ENCODE peak calls at places on chromosome 18, in nine cellular contexts. One of them, this sample, is unnamed. For H4K20me1, the result is how much of the 10 kb centered on the place peaks cover.

GRCh38 chr18:54702687-54703086 is 111.6 kb downstream of the DYNAP start:
- DNase-seq in fibroblast of lung: no peak
- DNase-seq in neural progenitor cell: no peak
- DNase-seq in HCT116: no peak
- DNase-seq in Karpas-422: no peak
- DNase-seq in mammary epithelial cell: no peak
- DNase-seq in K562: no peak
- DNase-seq in DND-41: no peak
- DNase-seq in H9: no peak
- DNase-seq in this sample: no peak

GRCh38 chr18:21109936-21110666 is 1.5 kb downstream of the ROCK1 start:
- DNase-seq in fibroblast of lung: no peak
- DNase-seq in neural progenitor cell: no peak
- DNase-seq in HCT116: no peak
- DNase-seq in Karpas-422: peak
- DNase-seq in mammary epithelial cell: no peak
- DNase-seq in K562: no peak
- DNase-seq in DND-41: no peak
- DNase-seq in H9: no peak
- DNase-seq in this sample: peak

GRCh38 chr18:79647307-79647706 is 32.3 kb upstream of the CTDP1 start:
- DNase-seq in fibroblast of lung: no peak
- DNase-seq in neural progenitor cell: no peak
- DNase-seq in HCT116: no peak
- DNase-seq in Karpas-422: no peak
- DNase-seq in mammary epithelial cell: no peak
- DNase-seq in K562: no peak
- DNase-seq in DND-41: no peak
- DNase-seq in H9: no peak
- DNase-seq in this sample: no peak

GRCh38 chr18:79583426-79583825 is 96.2 kb upstream of the CTDP1 start:
- DNase-seq in fibroblast of lung: no peak
- DNase-seq in neural progenitor cell: no peak
- DNase-seq in HCT116: no peak
- DNase-seq in Karpas-422: no peak
- DNase-seq in mammary epithelial cell: no peak
- DNase-seq in K562: no peak
- DNase-seq in DND-41: no peak
- DNase-seq in H9: no peak
- DNase-seq in this sample: no peak

GRCh38 chr18:61606759-61607158 is 273.5 kb downstream of the CDH20 start:
- DNase-seq in fibroblast of lung: peak
- DNase-seq in neural progenitor cell: peak
- DNase-seq in HCT116: peak
- DNase-seq in Karpas-422: no peak
- DNase-seq in mammary epithelial cell: peak
- DNase-seq in K562: peak
- DNase-seq in DND-41: no peak
- DNase-seq in H9: peak
- DNase-seq in this sample: peak

GRCh38 chr18:55694291-55694690 is 106.3 kb upstream of the TCF4 start:
- DNase-seq in fibroblast of lung: no peak
- DNase-seq in neural progenitor cell: no peak
- DNase-seq in HCT116: no peak
- DNase-seq in Karpas-422: no peak
- DNase-seq in mammary epithelial cell: peak
- DNase-seq in K562: no peak
- DNase-seq in DND-41: no peak
- DNase-seq in H9: no peak
- DNase-seq in this sample: peak

GRCh38 chr18:43276471-43276870 is 819 bp downstream of the SYT4 start:
- DNase-seq in fibroblast of lung: no peak
- DNase-seq in neural progenitor cell: no peak
- DNase-seq in HCT116: no peak
- DNase-seq in Karpas-422: no peak
- DNase-seq in mammary epithelial cell: no peak
- DNase-seq in K562: no peak
- DNase-seq in DND-41: no peak
- DNase-seq in H9: no peak
- DNase-seq in this sample: no peak

GRCh38 chr18:31099490-31100230 is 2.6 kb downstream of the DSC2 start:
- DNase-seq in fibroblast of lung: no peak
- DNase-seq in neural progenitor cell: no peak
- DNase-seq in HCT116: no peak
- DNase-seq in Karpas-422: no peak
- DNase-seq in mammary epithelial cell: peak
- DNase-seq in K562: no peak
- DNase-seq in DND-41: no peak
- DNase-seq in H9: no peak
- DNase-seq in this sample: peak

GRCh38 chr18:48705043-48705442 is 166.2 kb downstream of the CTIF start:
- DNase-seq in fibroblast of lung: no peak
- DNase-seq in neural progenitor cell: no peak
- DNase-seq in HCT116: no peak
- DNase-seq in Karpas-422: no peak
- DNase-seq in mammary epithelial cell: no peak
- DNase-seq in K562: no peak
- DNase-seq in DND-41: no peak
- DNase-seq in H9: no peak
- DNase-seq in this sample: no peak

GRCh38 chr18:48702346-48703032 is 163.7 kb downstream of the CTIF start:
- DNase-seq in fibroblast of lung: no peak
- DNase-seq in neural progenitor cell: no peak
- DNase-seq in HCT116: no peak
- DNase-seq in Karpas-422: no peak
- DNase-seq in mammary epithelial cell: no peak
- DNase-seq in K562: no peak
- DNase-seq in DND-41: no peak
- DNase-seq in H9: no peak
- DNase-seq in this sample: no peak

GRCh38 chr18:48703418-48703817 is 164.6 kb downstream of the CTIF start:
- DNase-seq in fibroblast of lung: no peak
- DNase-seq in neural progenitor cell: no peak
- DNase-seq in HCT116: no peak
- DNase-seq in Karpas-422: no peak
- DNase-seq in mammary epithelial cell: no peak
- DNase-seq in K562: no peak
- DNase-seq in DND-41: no peak
- DNase-seq in H9: no peak
- DNase-seq in this sample: no peak

GRCh38 chr18:48705531-48705930 is 166.7 kb downstream of the CTIF start:
- DNase-seq in fibroblast of lung: no peak
- DNase-seq in neural progenitor cell: no peak
- DNase-seq in HCT116: no peak
- DNase-seq in Karpas-422: no peak
- DNase-seq in mammary epithelial cell: no peak
- DNase-seq in K562: no peak
- DNase-seq in DND-41: no peak
- DNase-seq in H9: no peak
- DNase-seq in this sample: no peak

GRCh38 chr18:48703033-48703386 is 164.2 kb downstream of the CTIF start:
- DNase-seq in fibroblast of lung: no peak
- DNase-seq in neural progenitor cell: no peak
- DNase-seq in HCT116: no peak
- DNase-seq in Karpas-422: no peak
- DNase-seq in mammary epithelial cell: no peak
- DNase-seq in K562: no peak
- DNase-seq in DND-41: no peak
- DNase-seq in H9: no peak
- DNase-seq in this sample: no peak
- H4K20me1 ChIP-seq in fibroblast of lung: under half
- H4K20me1 ChIP-seq in neural progenitor cell: under half
- H4K20me1 ChIP-seq in HCT116: under half
- H4K20me1 ChIP-seq in Karpas-422: under half
- H4K20me1 ChIP-seq in mammary epithelial cell: under half
- H4K20me1 ChIP-seq in K562: under half
- H4K20me1 ChIP-seq in DND-41: under half
- H4K20me1 ChIP-seq in H9: under half
- H4K20me1 ChIP-seq in this sample: under half

GRCh38 chr18:58443671-58444070 is 185.2 kb downstream of the ALPK2 start:
- DNase-seq in fibroblast of lung: no peak
- DNase-seq in neural progenitor cell: peak
- DNase-seq in HCT116: no peak
- DNase-seq in Karpas-422: no peak
- DNase-seq in mammary epithelial cell: no peak
- DNase-seq in K562: no peak
- DNase-seq in DND-41: no peak
- DNase-seq in H9: no peak
- DNase-seq in this sample: no peak

GRCh38 chr18:58438984-58439311 is 189.9 kb downstream of the ALPK2 start:
- DNase-seq in fibroblast of lung: no peak
- DNase-seq in neural progenitor cell: no peak
- DNase-seq in HCT116: no peak
- DNase-seq in Karpas-422: no peak
- DNase-seq in mammary epithelial cell: no peak
- DNase-seq in K562: no peak
- DNase-seq in DND-41: peak
- DNase-seq in H9: no peak
- DNase-seq in this sample: no peak

DNA sequence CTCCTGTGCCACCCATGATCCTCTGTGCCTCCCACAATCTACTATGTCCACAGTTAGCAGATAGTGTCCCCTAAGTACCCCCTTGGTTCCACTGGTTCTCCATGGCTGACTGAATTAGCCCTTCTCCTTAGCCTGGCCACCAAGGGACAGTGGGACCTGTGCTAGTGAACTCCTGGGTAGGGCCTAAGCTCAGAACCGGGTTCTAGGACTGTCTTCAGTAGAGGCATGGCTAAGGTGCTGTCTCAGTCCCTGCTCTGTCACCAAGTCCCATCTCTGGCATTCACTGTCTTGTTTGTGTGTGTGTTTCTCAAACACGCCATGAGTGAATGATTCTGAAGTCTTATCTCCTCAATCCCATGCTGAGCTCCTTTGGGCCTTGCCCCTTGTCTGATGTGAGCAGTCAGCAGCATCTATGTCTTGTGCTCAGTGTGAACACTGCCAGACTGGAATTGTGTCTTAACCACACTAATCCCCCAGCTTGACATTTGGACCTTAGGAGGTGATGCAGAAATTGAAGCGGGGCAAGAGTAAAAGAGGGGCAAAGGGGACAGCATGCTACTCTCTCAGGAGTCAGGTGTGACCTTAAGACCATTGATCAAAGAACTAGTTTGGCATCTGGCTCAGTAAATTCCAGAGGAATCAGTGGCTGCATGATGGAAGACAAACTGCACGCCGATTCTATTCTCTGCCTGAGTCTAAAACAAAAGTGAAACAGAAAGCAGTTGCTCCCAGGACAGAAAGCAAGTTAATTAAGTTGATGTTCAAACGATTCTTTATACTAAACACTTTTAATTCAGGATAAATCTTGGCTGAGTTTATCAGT is 190.5 kb downstream of the ALPK2 start:
- DNase-seq in fibroblast of lung: peak
- DNase-seq in neural progenitor cell: peak
- DNase-seq in HCT116: no peak
- DNase-seq in Karpas-422: no peak
- DNase-seq in mammary epithelial cell: peak
- DNase-seq in K562: no peak
- DNase-seq in DND-41: peak
- DNase-seq in H9: no peak
- DNase-seq in this sample: no peak
- H3K4me2 ChIP-seq in fibroblast of lung: peak
- H3K4me2 ChIP-seq in neural progenitor cell: no peak
- H3K4me2 ChIP-seq in HCT116: no peak
- H3K4me2 ChIP-seq in Karpas-422: no peak
- H3K4me2 ChIP-seq in mammary epithelial cell: peak
- H3K4me2 ChIP-seq in K562: no peak
- H3K4me2 ChIP-seq in DND-41: peak
- H3K4me2 ChIP-seq in H9: no peak
- H3K4me2 ChIP-seq in this sample: no peak

GRCh38 chr18:76404345-76404831 is 90.7 kb downstream of the ZNF516 start:
- DNase-seq in fibroblast of lung: no peak
- DNase-seq in neural progenitor cell: no peak
- DNase-seq in HCT116: no peak
- DNase-seq in Karpas-422: no peak
- DNase-seq in mammary epithelial cell: no peak
- DNase-seq in K562: no peak
- DNase-seq in DND-41: no peak
- DNase-seq in H9: no peak
- DNase-seq in this sample: no peak

GRCh38 chr18:76405280-76405679 is 89.8 kb downstream of the ZNF516 start:
- DNase-seq in fibroblast of lung: no peak
- DNase-seq in neural progenitor cell: no peak
- DNase-seq in HCT116: no peak
- DNase-seq in Karpas-422: no peak
- DNase-seq in mammary epithelial cell: no peak
- DNase-seq in K562: no peak
- DNase-seq in DND-41: no peak
- DNase-seq in H9: peak
- DNase-seq in this sample: no peak

GRCh38 chr18:76399613-76400391 is 95.2 kb downstream of the ZNF516 start:
- DNase-seq in fibroblast of lung: no peak
- DNase-seq in neural progenitor cell: peak
- DNase-seq in HCT116: no peak
- DNase-seq in Karpas-422: no peak
- DNase-seq in mammary epithelial cell: no peak
- DNase-seq in K562: no peak
- DNase-seq in DND-41: no peak
- DNase-seq in H9: no peak
- DNase-seq in this sample: no peak

GRCh38 chr18:76401496-76401895 is 93.5 kb downstream of the ZNF516 start:
- DNase-seq in fibroblast of lung: no peak
- DNase-seq in neural progenitor cell: no peak
- DNase-seq in HCT116: no peak
- DNase-seq in Karpas-422: no peak
- DNase-seq in mammary epithelial cell: no peak
- DNase-seq in K562: no peak
- DNase-seq in DND-41: no peak
- DNase-seq in H9: no peak
- DNase-seq in this sample: no peak

GRCh38 chr18:76402026-76402990 is 92.7 kb downstream of the ZNF516 start:
- DNase-seq in fibroblast of lung: no peak
- DNase-seq in neural progenitor cell: no peak
- DNase-seq in HCT116: no peak
- DNase-seq in Karpas-422: no peak
- DNase-seq in mammary epithelial cell: no peak
- DNase-seq in K562: no peak
- DNase-seq in DND-41: no peak
- DNase-seq in H9: peak
- DNase-seq in this sample: no peak
- H4K20me1 ChIP-seq in fibroblast of lung: under half
- H4K20me1 ChIP-seq in neural progenitor cell: half or more
- H4K20me1 ChIP-seq in HCT116: under half
- H4K20me1 ChIP-seq in Karpas-422: half or more
- H4K20me1 ChIP-seq in mammary epithelial cell: under half
- H4K20me1 ChIP-seq in K562: under half
- H4K20me1 ChIP-seq in DND-41: under half
- H4K20me1 ChIP-seq in H9: under half
- H4K20me1 ChIP-seq in this sample: under half

DNA sequence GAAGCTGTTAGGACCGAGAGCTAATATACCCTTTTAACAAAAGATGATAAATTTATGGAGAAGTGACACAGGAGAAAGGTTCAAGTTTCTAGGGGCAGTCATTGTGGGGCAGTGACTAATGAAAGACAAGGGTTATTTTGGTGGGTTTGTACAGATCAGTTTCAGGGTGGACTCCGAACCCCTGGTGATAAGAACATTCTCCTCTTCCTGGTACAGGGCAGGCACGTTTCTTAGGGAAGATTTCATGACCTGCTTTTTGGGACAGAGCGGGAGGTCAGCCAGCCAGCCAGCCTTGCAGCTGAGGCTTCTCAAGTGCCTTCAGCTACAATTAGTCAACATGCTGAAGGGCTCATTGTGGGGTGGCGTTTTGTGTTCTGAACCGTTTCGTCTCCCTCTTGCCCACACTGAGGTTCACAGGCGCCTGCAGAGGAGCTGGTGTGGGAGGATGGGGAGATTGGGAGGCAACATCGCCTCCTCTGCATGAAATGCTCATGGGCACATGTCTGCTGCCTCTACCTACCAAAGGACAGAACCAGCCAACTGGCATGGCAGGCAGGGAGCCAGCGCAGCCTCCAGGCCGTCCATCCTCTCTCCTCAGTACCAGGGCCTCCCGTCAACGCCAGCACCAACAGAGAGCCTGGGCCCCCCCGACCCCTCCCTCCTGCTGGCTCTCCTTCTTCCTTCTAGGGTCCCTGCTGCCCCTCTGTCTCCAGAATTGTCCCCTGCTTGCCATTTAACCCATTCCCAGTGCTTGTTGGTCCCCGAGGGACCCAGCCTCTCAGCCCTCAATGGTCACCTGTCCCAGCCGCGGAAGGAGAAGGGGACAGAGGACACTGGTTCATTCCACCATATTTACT is 9.6 kb downstream of the CHMP1B start:
- DNase-seq in fibroblast of lung: no peak
- DNase-seq in neural progenitor cell: no peak
- DNase-seq in HCT116: no peak
- DNase-seq in Karpas-422: peak
- DNase-seq in mammary epithelial cell: no peak
- DNase-seq in K562: no peak
- DNase-seq in DND-41: no peak
- DNase-seq in H9: no peak
- DNase-seq in this sample: no peak
- H3K4me2 ChIP-seq in fibroblast of lung: no peak
- H3K4me2 ChIP-seq in neural progenitor cell: no peak
- H3K4me2 ChIP-seq in HCT116: peak
- H3K4me2 ChIP-seq in Karpas-422: no peak
- H3K4me2 ChIP-seq in mammary epithelial cell: no peak
- H3K4me2 ChIP-seq in K562: no peak
- H3K4me2 ChIP-seq in DND-41: no peak
- H3K4me2 ChIP-seq in H9: no peak
- H3K4me2 ChIP-seq in this sample: peak

This sample was measured in PC-3.